ENCODE peak calls at places on chromosomes 3 and 15, in ten cellular contexts. M, W, I, F, O, V, C, K, H and U are unnamed samples.

GRCh38 chr3:107956991-107957467 is 133.8 kb downstream of the CD47 start:
- DNase-seq in V (peak), M (no peak), W (no peak), I (peak), O (peak), H (no peak), C (peak), F (peak), K (peak), U (no peak)

GRCh38 chr15:74817370-74817737 is 4.7 kb downstream of the LMAN1L start:
- DNase-seq in K (no peak), C (no peak), M (no peak), O (no peak), I (peak), V (no peak), F (peak), W (no peak), H (peak), U (no peak)

GRCh38 chr3:150291515-150291914 is 116.6 kb upstream of the TSC22D2 start:
- DNase-seq in I (no peak), V (no peak), O (no peak), F (no peak), W (no peak), K (no peak), H (no peak), C (no peak), M (no peak), U (no peak)

GRCh38 chr15:75662823-75663519 is 15.3 kb downstream of the SNX33 start:
- DNase-seq in H (no peak), W (no peak), C (no peak), M (no peak), K (no peak), O (no peak), V (no peak), F (no peak), I (no peak), U (no peak)

GRCh38 chr3:76570436-76571057 is 469.4 kb upstream of the ROBO2 start:
- DNase-seq in O (no peak), C (no peak), M (no peak), V (no peak), K (no peak), I (no peak), F (no peak), W (no peak), H (no peak), U (no peak)

GRCh38 chr3:147215660-147216059 is 190.7 kb downstream of the ZIC4 start:
- DNase-seq in O (no peak), F (no peak), V (no peak), W (no peak), M (no peak), I (no peak), K (no peak), C (no peak), H (no peak), U (no peak)

GRCh38 chr3:66527253-66527652 is 26.4 kb upstream of the LRIG1 start:
- DNase-seq in F (no peak), K (no peak), I (no peak), C (no peak), V (no peak), H (no peak), M (no peak), O (no peak), W (no peak), U (no peak)

GRCh38 chr3:8110966-8111798 is 390.4 kb upstream of the LMCD1 start:
- DNase-seq in H (peak), O (peak), I (peak), M (peak), C (peak), V (no peak), W (no peak), K (no peak), F (peak), U (no peak)

GRCh38 chr3:4986611-4987373 is 7.6 kb downstream of the BHLHE40 start:
- DNase-seq in K (peak), I (peak), M (peak), C (peak), W (no peak), H (peak), F (peak), O (peak), V (peak), U (peak)

GRCh38 chr3:134320749-134321148 is 53.5 kb downstream of the AMOTL2 start:
- DNase-seq in I (no peak), V (no peak), M (no peak), W (no peak), K (peak), O (no peak), C (peak), F (no peak), H (no peak), U (peak)

GRCh38 chr3:113051827-113052226 is 61.0 kb downstream of the GTPBP8 start:
- DNase-seq in K (no peak), O (no peak), F (peak), W (no peak), I (no peak), C (no peak), V (no peak), H (no peak), M (no peak), U (no peak)

GRCh38 chr3:189222927-189223706 is 51.3 kb downstream of the TPRG1 start:
- DNase-seq in W (no peak), K (no peak), H (no peak), I (no peak), C (no peak), M (no peak), V (no peak), O (no peak), F (no peak), U (no peak)

GRCh38 chr15:35308802-35309201 is 223.7 kb upstream of the NANOGP8 start:
- DNase-seq in F (peak), V (no peak), O (no peak), I (peak), W (no peak), C (no peak), M (no peak), H (no peak), K (no peak), U (no peak)

GRCh38 chr3:23944861-23945652 is at the start of gene NR1D2:
- DNase-seq in F (peak), W (no peak), M (peak), H (peak), I (peak), V (peak), K (peak), O (peak), C (peak), U (peak)

GRCh38 chr3:29427266-29428103 is 146.6 kb downstream of the RBMS3 start:
- DNase-seq in K (no peak), O (no peak), M (no peak), C (no peak), I (no peak), W (no peak), V (no peak), F (no peak), H (no peak), U (no peak)

GRCh38 chr3:9194509-9195184 is 54.8 kb downstream of the SRGAP3 start:
- DNase-seq in W (no peak), C (no peak), O (no peak), H (no peak), F (peak), V (no peak), K (no peak), I (no peak), M (no peak), U (no peak)

GRCh38 chr3:128466840-128467541 is at the start of gene DNAJB8:
- DNase-seq in V (no peak), O (no peak), K (no peak), C (no peak), F (no peak), M (no peak), H (no peak), W (no peak), I (no peak), U (no peak)

GRCh38 chr3:40997711-40998519 is 201.4 kb upstream of the CTNNB1 start:
- DNase-seq in M (no peak), K (no peak), F (no peak), I (no peak), W (no peak), O (no peak), V (no peak), C (no peak), H (no peak), U (no peak)

GRCh38 chr15:69045810-69046209 is 31.3 kb downstream of the NOX5 start:
- DNase-seq in K (no peak), V (no peak), W (no peak), F (no peak), C (no peak), I (no peak), O (no peak), H (peak), M (no peak), U (no peak)

GRCh38 chr3:183844606-183845005 is 19.2 kb upstream of the MAP6D1 start:
- DNase-seq in W (no peak), C (no peak), K (no peak), I (peak), H (peak), F (no peak), V (no peak), O (no peak), M (no peak), U (no peak)

GRCh38 chr15:66701422-66702034 is 508 bp upstream of the SMAD6 start:
- DNase-seq in C (peak), F (peak), I (no peak), M (peak), W (no peak), K (no peak), O (peak), H (peak), V (no peak), U (peak)

GRCh38 chr3:128242818-128243601 is 89.7 kb downstream of the EEFSEC start:
- DNase-seq in F (no peak), I (peak), K (no peak), O (no peak), C (no peak), H (no peak), M (no peak), W (no peak), V (no peak), U (no peak)

GRCh38 chr15:43903864-43904290 is 77.1 kb downstream of the WDR76 start:
- DNase-seq in M (peak), O (no peak), V (no peak), H (peak), I (peak), W (no peak), C (peak), F (peak), K (no peak), U (no peak)

GRCh38 chr15:68775671-68776476 is 44.8 kb downstream of the ANP32A start:
- DNase-seq in O (no peak), I (peak), V (no peak), H (no peak), F (no peak), W (peak), K (peak), M (no peak), C (peak), U (no peak)

GRCh38 chr15:25943831-25944230 is 80.7 kb upstream of the ATP10A start:
- DNase-seq in F (no peak), K (no peak), I (no peak), O (no peak), W (no peak), C (no peak), H (no peak), V (no peak), M (no peak), U (no peak)

GRCh38 chr3:70989174-70989573 is 594.4 kb downstream of the FOXP1 start:
- DNase-seq in C (no peak), H (no peak), W (no peak), O (no peak), V (no peak), M (no peak), I (peak), F (no peak), K (no peak), U (no peak)

GRCh38 chr15:27114440-27114839 is 143.5 kb downstream of the GABRG3 start:
- DNase-seq in O (no peak), I (no peak), W (no peak), F (no peak), V (no peak), C (no peak), H (no peak), M (no peak), K (no peak), U (no peak)

GRCh38 chr15:47961401-47962090 is 159.2 kb upstream of the SLC24A5 start:
- DNase-seq in H (no peak), F (no peak), O (no peak), I (no peak), M (peak), V (no peak), W (no peak), K (no peak), C (no peak), U (no peak)

GRCh38 chr15:25465835-25466234 is 27.0 kb upstream of the UBE3A start:
- DNase-seq in W (no peak), I (no peak), C (no peak), H (no peak), K (no peak), M (no peak), V (no peak), F (no peak), O (peak), U (no peak)

GRCh38 chr15:50340431-50340830 is 14.6 kb downstream of the GABPB1 start:
- DNase-seq in K (no peak), C (no peak), H (no peak), I (no peak), F (no peak), W (no peak), O (no peak), M (no peak), V (no peak), U (no peak)

GRCh38 chr15:64979252-64979710 is 10.4 kb downstream of the SPG21 start:
- DNase-seq in H (no peak), K (no peak), I (no peak), O (no peak), W (no peak), V (no peak), M (no peak), C (no peak), F (no peak), U (no peak)

GRCh38 chr3:36804295-36805055 is 40.1 kb upstream of the DCLK3 start:
- DNase-seq in I (no peak), W (no peak), F (no peak), C (no peak), O (no peak), M (no peak), H (no peak), K (no peak), V (peak), U (no peak)

GRCh38 chr3:129116482-129116946 is 5.1 kb downstream of the RAB43 start:
- DNase-seq in C (no peak), W (no peak), I (peak), K (no peak), H (peak), M (no peak), F (no peak), O (peak), V (no peak), U (no peak)

GRCh38 chr15:73005032-73005431 is 47.2 kb upstream of the NEO1 start:
- DNase-seq in I (no peak), F (no peak), H (no peak), V (peak), O (no peak), M (no peak), C (no peak), W (no peak), K (no peak), U (no peak)

GRCh38 chr3:123791898-123792297 is 92.2 kb downstream of the MYLK start:
- DNase-seq in K (no peak), I (peak), F (no peak), V (peak), M (no peak), W (no peak), H (no peak), C (no peak), O (no peak), U (no peak)

GRCh38 chr3:126448141-126448892 is 27.4 kb downstream of the ZXDC start:
- DNase-seq in W (peak), V (no peak), H (no peak), O (no peak), F (no peak), I (no peak), M (no peak), C (no peak), K (no peak), U (peak)
- TF ChIP-seq POLR2AphosphoS5 in W (no peak), V (no peak), H (no peak), O (no peak), F (no peak), I (no peak), M (no peak), C (no peak), K (no peak), U (peak)

GRCh38 chr3:151871639-151872468 is 1.6 kb upstream of the SUCNR1 start:
- DNase-seq in V (no peak), I (peak), K (no peak), M (no peak), O (peak), F (no peak), C (no peak), W (no peak), H (no peak), U (no peak)
- TF ChIP-seq POLR2AphosphoS5 in V (no peak), I (no peak), K (no peak), M (no peak), O (no peak), F (no peak), C (peak), W (no peak), H (no peak), U (peak)

DNA sequence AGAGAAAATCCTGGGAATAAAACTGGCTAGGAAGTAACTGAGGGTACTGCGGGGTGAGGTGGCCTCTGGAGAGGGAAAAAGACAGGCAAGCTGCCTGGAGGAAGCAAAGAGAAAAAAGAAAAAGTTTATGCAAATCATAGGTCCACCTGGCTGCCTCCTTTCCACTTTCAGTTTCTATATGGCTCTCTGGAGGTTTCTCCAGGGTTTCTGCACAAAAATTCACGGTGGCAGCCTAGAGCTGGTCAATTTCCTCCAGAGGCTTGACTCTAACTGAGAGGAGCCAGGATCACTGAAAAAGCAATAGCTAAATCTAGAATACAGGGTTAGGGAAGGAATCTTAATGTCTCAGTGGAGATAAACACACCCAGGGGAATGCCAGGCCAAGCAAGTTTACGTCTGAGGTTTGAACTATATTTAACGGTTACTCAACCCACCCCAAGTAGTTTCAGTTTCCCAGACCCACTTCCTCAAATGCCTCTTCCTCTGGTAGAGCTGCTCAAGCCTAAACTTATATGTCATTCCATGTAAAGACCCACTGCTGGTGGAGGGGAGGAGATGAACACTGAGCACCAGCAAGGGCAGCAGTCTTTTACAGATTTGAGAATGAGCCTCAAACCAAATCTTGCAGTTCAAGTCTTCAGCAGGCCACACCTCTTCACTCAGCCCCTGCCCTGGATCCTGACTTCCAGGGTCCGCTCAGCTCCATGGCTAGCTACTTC is 5.7 kb downstream of the LYSMD2 start:
- DNase-seq in I (no peak), F (no peak), C (peak), V (peak), K (no peak), O (peak), H (no peak), W (no peak), M (peak), U (no peak)
- TF ChIP-seq POLR2AphosphoS5 in I (no peak), F (peak), C (peak), V (peak), K (no peak), O (no peak), H (no peak), W (no peak), M (peak), U (no peak)

GRCh38 chr3:72663429-72663828 is 184.8 kb downstream of the SHQ1 start:
- DNase-seq in O (no peak), W (no peak), C (no peak), I (no peak), H (peak), F (no peak), V (no peak), M (no peak), K (no peak), U (no peak)
- TF ChIP-seq POLR2AphosphoS5 in O (no peak), W (no peak), C (no peak), I (no peak), H (no peak), F (no peak), V (no peak), M (no peak), K (no peak), U (no peak)

DNA sequence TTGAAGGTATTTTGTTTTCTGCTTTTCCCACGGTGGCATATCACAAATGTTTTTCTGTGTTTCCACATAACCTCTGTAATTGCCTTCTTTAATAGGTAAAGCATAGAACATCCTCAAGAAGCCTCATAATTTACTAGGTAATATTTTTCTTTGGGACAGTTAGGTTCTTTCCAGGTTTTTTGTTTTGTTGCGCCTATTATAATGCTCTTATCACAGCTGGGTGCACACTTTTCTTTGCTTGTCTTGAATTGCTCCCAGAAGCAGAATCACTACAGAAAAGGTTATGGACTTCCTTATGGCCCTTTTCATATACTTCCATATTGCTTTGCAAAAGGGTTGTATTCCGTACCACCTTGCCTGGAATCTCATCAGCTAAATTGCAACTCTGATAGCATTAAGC is 213.5 kb downstream of the RYR3 start:
- DNase-seq in V (no peak), H (no peak), W (no peak), O (no peak), I (no peak), C (no peak), F (no peak), K (no peak), M (no peak), U (no peak)
- TF ChIP-seq POLR2AphosphoS5 in V (no peak), H (no peak), W (no peak), O (no peak), I (no peak), C (no peak), F (no peak), K (no peak), M (no peak), U (no peak)

GRCh38 chr15:29344474-29344873 is 74.9 kb upstream of the NSMCE3 start:
- DNase-seq in I (no peak), M (no peak), C (no peak), V (no peak), W (no peak), O (no peak), K (no peak), H (no peak), F (no peak), U (no peak)
- TF ChIP-seq POLR2AphosphoS5 in I (no peak), M (no peak), C (no peak), V (no peak), W (no peak), O (no peak), K (no peak), H (no peak), F (no peak), U (no peak)

GRCh38 chr15:56040081-56041035 is 46.9 kb upstream of the NEDD4 start:
- DNase-seq in I (peak), H (peak), W (no peak), O (peak), F (peak), C (peak), M (no peak), V (no peak), K (peak), U (no peak)
- TF ChIP-seq POLR2AphosphoS5 in I (peak), H (no peak), W (peak), O (peak), F (peak), C (peak), M (no peak), V (peak), K (no peak), U (no peak)